ENCODE peak calls at places on chromosomes 2 and 18, in nine cellular contexts. One of them, this sample, is unnamed.

GRCh38 chr2:157677941-157678340 is 49.3 kb upstream of the ACVR1C start:
- DNase-seq in heart right ventricle: no peak
- DNase-seq in cardiac fibroblast: no peak
- DNase-seq in cardiac muscle cell: no peak
- DNase-seq in psoas muscle: no peak
- DNase-seq in AG10803: no peak
- DNase-seq in HFF-Myc: no peak
- DNase-seq in A549: no peak
- DNase-seq in fibroblast of pulmonary artery: no peak
- DNase-seq in this sample: no peak

GRCh38 chr2:154130821-154131220 is 259.1 kb downstream of the GALNT13 start:
- DNase-seq in heart right ventricle: no peak
- DNase-seq in cardiac fibroblast: peak
- DNase-seq in cardiac muscle cell: peak
- DNase-seq in psoas muscle: no peak
- DNase-seq in AG10803: peak
- DNase-seq in HFF-Myc: no peak
- DNase-seq in A549: no peak
- DNase-seq in fibroblast of pulmonary artery: no peak
- DNase-seq in this sample: no peak

GRCh38 chr2:138433995-138434991 is 67.3 kb upstream of the SPOPL start:
- DNase-seq in heart right ventricle: no peak
- DNase-seq in cardiac fibroblast: no peak
- DNase-seq in cardiac muscle cell: peak
- DNase-seq in psoas muscle: no peak
- DNase-seq in AG10803: no peak
- DNase-seq in HFF-Myc: no peak
- DNase-seq in A549: no peak
- DNase-seq in fibroblast of pulmonary artery: peak
- DNase-seq in this sample: no peak

GRCh38 chr2:241218131-241219029 is 29.9 kb downstream of the ANO7 start:
- DNase-seq in heart right ventricle: peak
- DNase-seq in cardiac fibroblast: peak
- DNase-seq in cardiac muscle cell: peak
- DNase-seq in psoas muscle: peak
- DNase-seq in AG10803: peak
- DNase-seq in HFF-Myc: no peak
- DNase-seq in A549: peak
- DNase-seq in fibroblast of pulmonary artery: no peak
- DNase-seq in this sample: no peak

GRCh38 chr2:200862532-200863000 is 1.9 kb downstream of the CLK1 start:
- DNase-seq in heart right ventricle: no peak
- DNase-seq in cardiac fibroblast: peak
- DNase-seq in cardiac muscle cell: peak
- DNase-seq in psoas muscle: no peak
- DNase-seq in AG10803: peak
- DNase-seq in HFF-Myc: no peak
- DNase-seq in A549: no peak
- DNase-seq in fibroblast of pulmonary artery: peak
- DNase-seq in this sample: peak

GRCh38 chr2:109647636-109648035 is 33.5 kb downstream of the SOWAHC start:
- DNase-seq in heart right ventricle: no peak
- DNase-seq in cardiac fibroblast: peak
- DNase-seq in cardiac muscle cell: peak
- DNase-seq in psoas muscle: no peak
- DNase-seq in AG10803: peak
- DNase-seq in HFF-Myc: no peak
- DNase-seq in A549: no peak
- DNase-seq in fibroblast of pulmonary artery: no peak
- DNase-seq in this sample: peak

GRCh38 chr18:66328280-66328947 is 275.5 kb downstream of the CDH19 start:
- DNase-seq in heart right ventricle: no peak
- DNase-seq in cardiac fibroblast: no peak
- DNase-seq in cardiac muscle cell: no peak
- DNase-seq in psoas muscle: no peak
- DNase-seq in AG10803: no peak
- DNase-seq in HFF-Myc: no peak
- DNase-seq in A549: no peak
- DNase-seq in fibroblast of pulmonary artery: no peak
- DNase-seq in this sample: no peak

GRCh38 chr2:40106061-40106460 is 327.0 kb upstream of the THUMPD2 start:
- DNase-seq in heart right ventricle: no peak
- DNase-seq in cardiac fibroblast: no peak
- DNase-seq in cardiac muscle cell: no peak
- DNase-seq in psoas muscle: no peak
- DNase-seq in AG10803: peak
- DNase-seq in HFF-Myc: no peak
- DNase-seq in A549: no peak
- DNase-seq in fibroblast of pulmonary artery: no peak
- DNase-seq in this sample: no peak

GRCh38 chr18:63237486-63237885 is 82.1 kb downstream of the BCL2 start:
- DNase-seq in heart right ventricle: no peak
- DNase-seq in cardiac fibroblast: no peak
- DNase-seq in cardiac muscle cell: peak
- DNase-seq in psoas muscle: no peak
- DNase-seq in AG10803: no peak
- DNase-seq in HFF-Myc: no peak
- DNase-seq in A549: no peak
- DNase-seq in fibroblast of pulmonary artery: peak
- DNase-seq in this sample: no peak

GRCh38 chr2:190534310-190535118 is at the start of gene NEMP2:
- DNase-seq in heart right ventricle: peak
- DNase-seq in cardiac fibroblast: peak
- DNase-seq in cardiac muscle cell: peak
- DNase-seq in psoas muscle: peak
- DNase-seq in AG10803: peak
- DNase-seq in HFF-Myc: no peak
- DNase-seq in A549: peak
- DNase-seq in fibroblast of pulmonary artery: peak
- DNase-seq in this sample: no peak

DNA sequence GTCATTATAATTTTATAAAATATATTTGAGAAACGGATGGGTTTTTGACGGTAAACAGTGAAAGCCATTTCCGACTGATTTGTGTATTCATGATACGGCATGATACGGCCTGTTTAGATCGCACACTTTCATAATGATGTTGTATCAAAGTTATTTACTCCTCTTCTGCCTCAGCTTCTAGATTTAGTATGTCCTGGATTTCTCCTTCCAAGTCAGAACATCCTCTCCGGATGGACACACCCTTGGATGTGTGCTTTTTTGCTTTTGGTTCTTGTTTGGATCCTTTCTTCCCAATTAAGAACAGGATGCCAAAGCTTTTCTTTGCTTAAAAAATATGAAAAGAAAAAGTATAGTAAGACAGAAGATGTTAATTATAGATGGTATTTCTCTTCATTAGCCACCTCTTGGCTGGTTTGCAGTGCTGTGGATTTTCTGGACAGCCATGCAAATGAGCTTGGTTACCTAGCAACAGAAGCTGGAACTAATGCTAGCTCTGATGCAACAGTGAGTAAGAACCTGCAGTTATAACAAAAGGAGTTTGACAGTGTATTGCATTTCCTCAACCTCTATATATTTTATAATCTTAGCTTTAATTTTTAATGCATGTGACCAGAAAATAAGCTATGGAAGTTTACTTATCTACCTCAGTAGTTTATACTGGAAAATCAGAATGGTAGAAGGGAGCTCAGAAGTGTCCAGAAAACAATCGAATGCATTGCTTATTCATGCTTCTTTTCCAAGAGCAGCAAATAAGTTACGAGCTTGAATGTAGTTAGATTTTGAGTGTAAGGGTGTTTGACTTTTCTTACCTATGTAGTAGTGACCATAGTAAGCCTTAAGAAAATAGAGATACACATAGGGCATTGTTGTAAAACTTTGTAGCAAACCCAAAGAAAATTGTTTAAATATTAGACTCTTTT is 27.9 kb downstream of the RMND5A start:
- DNase-seq in heart right ventricle: peak
- DNase-seq in cardiac fibroblast: peak
- DNase-seq in cardiac muscle cell: peak
- DNase-seq in psoas muscle: no peak
- DNase-seq in AG10803: peak
- DNase-seq in HFF-Myc: no peak
- DNase-seq in A549: no peak
- DNase-seq in fibroblast of pulmonary artery: peak
- DNase-seq in this sample: peak
- H3K4me3 ChIP-seq in heart right ventricle: no peak
- H3K4me3 ChIP-seq in cardiac fibroblast: no peak
- H3K4me3 ChIP-seq in cardiac muscle cell: no peak
- H3K4me3 ChIP-seq in psoas muscle: no peak
- H3K4me3 ChIP-seq in AG10803: no peak
- H3K4me3 ChIP-seq in HFF-Myc: no peak
- H3K4me3 ChIP-seq in A549: no peak
- H3K4me3 ChIP-seq in fibroblast of pulmonary artery: no peak
- H3K4me3 ChIP-seq in this sample: no peak

GRCh38 chr2:133777607-133778006 is 209.3 kb upstream of the NCKAP5 start:
- DNase-seq in heart right ventricle: peak
- DNase-seq in cardiac fibroblast: no peak
- DNase-seq in cardiac muscle cell: no peak
- DNase-seq in psoas muscle: no peak
- DNase-seq in AG10803: peak
- DNase-seq in HFF-Myc: no peak
- DNase-seq in A549: no peak
- DNase-seq in fibroblast of pulmonary artery: no peak
- DNase-seq in this sample: no peak

GRCh38 chr2:133776936-133777587 is 208.8 kb upstream of the NCKAP5 start:
- DNase-seq in heart right ventricle: no peak
- DNase-seq in cardiac fibroblast: no peak
- DNase-seq in cardiac muscle cell: no peak
- DNase-seq in psoas muscle: no peak
- DNase-seq in AG10803: no peak
- DNase-seq in HFF-Myc: no peak
- DNase-seq in A549: no peak
- DNase-seq in fibroblast of pulmonary artery: no peak
- DNase-seq in this sample: no peak

GRCh38 chr2:133780997-133781513 is 212.8 kb upstream of the NCKAP5 start:
- DNase-seq in heart right ventricle: no peak
- DNase-seq in cardiac fibroblast: no peak
- DNase-seq in cardiac muscle cell: no peak
- DNase-seq in psoas muscle: no peak
- DNase-seq in AG10803: no peak
- DNase-seq in HFF-Myc: no peak
- DNase-seq in A549: no peak
- DNase-seq in fibroblast of pulmonary artery: no peak
- DNase-seq in this sample: no peak

GRCh38 chr2:133774675-133775005 is 206.4 kb upstream of the NCKAP5 start:
- DNase-seq in heart right ventricle: no peak
- DNase-seq in cardiac fibroblast: no peak
- DNase-seq in cardiac muscle cell: peak
- DNase-seq in psoas muscle: no peak
- DNase-seq in AG10803: peak
- DNase-seq in HFF-Myc: no peak
- DNase-seq in A549: no peak
- DNase-seq in fibroblast of pulmonary artery: peak
- DNase-seq in this sample: no peak

GRCh38 chr2:133780099-133780996 is 212.1 kb upstream of the NCKAP5 start:
- DNase-seq in heart right ventricle: peak
- DNase-seq in cardiac fibroblast: peak
- DNase-seq in cardiac muscle cell: peak
- DNase-seq in psoas muscle: no peak
- DNase-seq in AG10803: peak
- DNase-seq in HFF-Myc: peak
- DNase-seq in A549: peak
- DNase-seq in fibroblast of pulmonary artery: peak
- DNase-seq in this sample: peak
- TF ChIP-seq CTCF in heart right ventricle: peak
- TF ChIP-seq CTCF in cardiac fibroblast: peak
- TF ChIP-seq CTCF in cardiac muscle cell: peak
- TF ChIP-seq CTCF in psoas muscle: peak
- TF ChIP-seq CTCF in AG10803: peak
- TF ChIP-seq CTCF in HFF-Myc: peak
- TF ChIP-seq CTCF in A549: peak
- TF ChIP-seq CTCF in fibroblast of pulmonary artery: peak
- TF ChIP-seq CTCF in this sample: peak

DNA sequence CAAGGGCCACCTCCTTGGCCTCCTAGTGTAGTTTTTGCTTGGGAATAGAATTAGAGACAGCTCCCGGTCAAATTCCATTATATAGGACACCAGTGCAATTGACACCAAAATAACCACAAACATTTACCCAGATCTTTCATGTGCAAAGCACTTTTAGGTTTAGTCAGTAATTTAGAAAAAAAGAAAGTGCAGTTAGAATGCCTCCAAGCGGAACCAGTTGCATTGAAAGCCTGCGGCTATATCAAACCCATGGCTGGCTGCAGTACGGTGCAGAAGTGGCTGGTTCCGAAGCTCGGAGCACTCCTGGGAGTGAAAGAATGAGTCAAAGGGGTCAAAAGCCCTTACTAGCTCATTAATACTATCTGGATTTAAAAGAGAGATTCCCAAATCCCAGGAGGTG is 432.3 kb upstream of the KLHL29 start:
- DNase-seq in heart right ventricle: no peak
- DNase-seq in cardiac fibroblast: no peak
- DNase-seq in cardiac muscle cell: no peak
- DNase-seq in psoas muscle: no peak
- DNase-seq in AG10803: no peak
- DNase-seq in HFF-Myc: no peak
- DNase-seq in A549: no peak
- DNase-seq in fibroblast of pulmonary artery: no peak
- DNase-seq in this sample: no peak
- H3K4me3 ChIP-seq in heart right ventricle: no peak
- H3K4me3 ChIP-seq in cardiac fibroblast: no peak
- H3K4me3 ChIP-seq in cardiac muscle cell: no peak
- H3K4me3 ChIP-seq in psoas muscle: no peak
- H3K4me3 ChIP-seq in AG10803: no peak
- H3K4me3 ChIP-seq in HFF-Myc: no peak
- H3K4me3 ChIP-seq in A549: no peak
- H3K4me3 ChIP-seq in fibroblast of pulmonary artery: no peak
- H3K4me3 ChIP-seq in this sample: no peak

GRCh38 chr2:20539133-20539719 is 92.4 kb downstream of the RHOB start:
- DNase-seq in heart right ventricle: no peak
- DNase-seq in cardiac fibroblast: peak
- DNase-seq in cardiac muscle cell: peak
- DNase-seq in psoas muscle: peak
- DNase-seq in AG10803: no peak
- DNase-seq in HFF-Myc: no peak
- DNase-seq in A549: no peak
- DNase-seq in fibroblast of pulmonary artery: peak
- DNase-seq in this sample: no peak

GRCh38 chr2:20537423-20538307 is 90.8 kb downstream of the RHOB start:
- DNase-seq in heart right ventricle: no peak
- DNase-seq in cardiac fibroblast: no peak
- DNase-seq in cardiac muscle cell: no peak
- DNase-seq in psoas muscle: no peak
- DNase-seq in AG10803: no peak
- DNase-seq in HFF-Myc: no peak
- DNase-seq in A549: no peak
- DNase-seq in fibroblast of pulmonary artery: no peak
- DNase-seq in this sample: no peak

GRCh38 chr2:20536619-20537422 is 89.9 kb downstream of the RHOB start:
- DNase-seq in heart right ventricle: no peak
- DNase-seq in cardiac fibroblast: no peak
- DNase-seq in cardiac muscle cell: no peak
- DNase-seq in psoas muscle: peak
- DNase-seq in AG10803: no peak
- DNase-seq in HFF-Myc: no peak
- DNase-seq in A549: no peak
- DNase-seq in fibroblast of pulmonary artery: no peak
- DNase-seq in this sample: no peak

GRCh38 chr2:20539776-20540586 is 93.1 kb downstream of the RHOB start:
- DNase-seq in heart right ventricle: no peak
- DNase-seq in cardiac fibroblast: peak
- DNase-seq in cardiac muscle cell: no peak
- DNase-seq in psoas muscle: peak
- DNase-seq in AG10803: no peak
- DNase-seq in HFF-Myc: no peak
- DNase-seq in A549: no peak
- DNase-seq in fibroblast of pulmonary artery: no peak
- DNase-seq in this sample: no peak

GRCh38 chr2:20538308-20539132 is 91.6 kb downstream of the RHOB start:
- DNase-seq in heart right ventricle: no peak
- DNase-seq in cardiac fibroblast: no peak
- DNase-seq in cardiac muscle cell: no peak
- DNase-seq in psoas muscle: peak
- DNase-seq in AG10803: no peak
- DNase-seq in HFF-Myc: no peak
- DNase-seq in A549: no peak
- DNase-seq in fibroblast of pulmonary artery: no peak
- DNase-seq in this sample: no peak
- TF ChIP-seq CTCF in heart right ventricle: no peak
- TF ChIP-seq CTCF in cardiac fibroblast: no peak
- TF ChIP-seq CTCF in cardiac muscle cell: no peak
- TF ChIP-seq CTCF in psoas muscle: no peak
- TF ChIP-seq CTCF in AG10803: no peak
- TF ChIP-seq CTCF in HFF-Myc: no peak
- TF ChIP-seq CTCF in A549: no peak
- TF ChIP-seq CTCF in fibroblast of pulmonary artery: no peak
- TF ChIP-seq CTCF in this sample: no peak